ENCODE peak calls at places on chromosome 21, in five cellular contexts. H is A549, B is tibial nerve, V is esophagus muscularis mucosa, W is K562. Y is an unnamed sample.

GRCh38 chr21:31284797-31285397 is 59.2 kb downstream of the TIAM1 start:
- DNase-seq in V (no peak), H (no peak), B (no peak), W (no peak), Y (no peak)

GRCh38 chr21:44485254-44485793 is 30.0 kb downstream of the LRRC3 start:
- DNase-seq in H (peak), W (peak), V (no peak), B (peak), Y (no peak)

GRCh38 chr21:29342394-29342957 is 43.8 kb downstream of the BACH1 start:
- DNase-seq in W (no peak), B (peak), V (no peak), H (peak), Y (no peak)

GRCh38 chr21:29163381-29164115 is 33.1 kb downstream of the MAP3K7CL start:
- DNase-seq in W (no peak), H (no peak), V (no peak), B (no peak), Y (no peak)

GRCh38 chr21:33418686-33419085 is 15.5 kb downstream of the IFNGR2 start:
- DNase-seq in V (no peak), H (no peak), W (no peak), B (peak), Y (peak)

GRCh38 chr21:21436012-21436545 is 437.9 kb downstream of the NCAM2 start:
- DNase-seq in W (no peak), H (no peak), B (no peak), V (no peak), Y (no peak)

GRCh38 chr21:41210405-41211040 is 42.6 kb downstream of the BACE2 start:
- DNase-seq in B (no peak), H (no peak), V (no peak), W (no peak), Y (no peak)

GRCh38 chr21:25375675-25376074 is 231.6 kb downstream of the MRPL39 start:
- DNase-seq in V (no peak), B (no peak), W (no peak), H (no peak), Y (no peak)

GRCh38 chr21:29430030-29430429 is 131.3 kb downstream of the BACH1 start:
- DNase-seq in W (no peak), B (no peak), V (no peak), H (no peak), Y (no peak)

GRCh38 chr21:30097791-30098190 is 68.8 kb downstream of the CLDN17 start:
- DNase-seq in B (no peak), H (no peak), W (no peak), V (no peak), Y (no peak)

GRCh38 chr21:36186506-36187399 is 30.1 kb downstream of the DOP1B start:
- DNase-seq in B (no peak), W (no peak), V (no peak), H (no peak), Y (no peak)

GRCh38 chr21:36704281-36704957 is 5.5 kb downstream of the SIM2 start:
- DNase-seq in H (no peak), W (no peak), V (no peak), B (no peak), Y (no peak)

GRCh38 chr21:37451446-37451845 is 84.9 kb downstream of the DYRK1A start:
- DNase-seq in B (no peak), H (no peak), W (peak), V (no peak), Y (no peak)

GRCh38 chr21:43921602-43921978 is 56.6 kb downstream of the AGPAT3 start:
- DNase-seq in W (no peak), V (no peak), B (no peak), H (no peak), Y (no peak)

GRCh38 chr21:33496345-33496744 is 4.8 kb upstream of the DNAJC28 start:
- DNase-seq in V (no peak), H (no peak), W (no peak), B (no peak), Y (no peak)

GRCh38 chr21:43956019-43956666 is 56.0 kb upstream of the TRAPPC10 start:
- DNase-seq in V (no peak), B (no peak), W (no peak), H (no peak), Y (no peak)

GRCh38 chr21:43835061-43835460 is 30.0 kb upstream of the AGPAT3 start:
- DNase-seq in B (no peak), H (no peak), W (peak), V (no peak), Y (no peak)

GRCh38 chr21:36932417-36932816 is 34.1 kb downstream of the HLCS start:
- DNase-seq in B (no peak), W (no peak), V (no peak), H (no peak), Y (no peak)

GRCh38 chr21:21010228-21010627 is 12.0 kb downstream of the NCAM2 start:
- DNase-seq in V (no peak), B (no peak), H (no peak), W (no peak), Y (no peak)

GRCh38 chr21:29343517-29343916 is 44.8 kb downstream of the BACH1 start:
- DNase-seq in V (no peak), W (no peak), H (no peak), B (no peak), Y (no peak)

GRCh38 chr21:41095983-41096382 is 72.0 kb upstream of the BACE2 start:
- DNase-seq in W (no peak), H (no peak), B (no peak), V (no peak), Y (no peak)

GRCh38 chr21:44920694-44921604 is at the start of gene ITGB2:
- DNase-seq in B (no peak), V (no peak), W (no peak), H (no peak), Y (no peak)

GRCh38 chr21:33308586-33309490 is 15.9 kb upstream of the IFNAR1 start:
- DNase-seq in W (no peak), H (no peak), B (no peak), V (peak), Y (no peak)

GRCh38 chr21:33490991-33491372 is 534 bp downstream of the DNAJC28 start:
- DNase-seq in H (no peak), V (no peak), W (no peak), B (no peak), Y (no peak)

GRCh38 chr21:22490044-22490443 is 1491.8 kb downstream of the NCAM2 start:
- DNase-seq in H (no peak), B (no peak), V (no peak), W (no peak), Y (no peak)

GRCh38 chr21:37496972-37497371 is 130.4 kb downstream of the DYRK1A start:
- DNase-seq in V (no peak), W (no peak), H (no peak), B (no peak), Y (no peak)

GRCh38 chr21:32581732-32582131 is 3.6 kb downstream of the TCP10L start:
- DNase-seq in H (no peak), W (no peak), B (no peak), V (no peak), Y (no peak)

GRCh38 chr21:44556879-44557278 is 1.7 kb downstream of the KRTAP10-3 start:
- DNase-seq in H (no peak), V (peak), W (no peak), B (no peak), Y (no peak)

GRCh38 chr21:41581592-41582228 is 73.8 kb upstream of the TMPRSS2 start:
- DNase-seq in H (no peak), W (no peak), V (no peak), B (no peak), Y (no peak)

GRCh38 chr21:31363720-31364119 is 19.7 kb upstream of the TIAM1 start:
- DNase-seq in B (no peak), H (no peak), V (no peak), W (no peak), Y (no peak)

GRCh38 chr21:45097827-45098387 is 23.5 kb downstream of the ADARB1 start:
- DNase-seq in B (no peak), W (no peak), H (no peak), V (no peak), Y (no peak)

GRCh38 chr21:33024278-33025103 is 1.2 kb upstream of the OLIG2 start:
- DNase-seq in V (no peak), H (no peak), W (no peak), B (no peak), Y (no peak)

GRCh38 chr21:44539991-44540666 is at the start of gene KRTAP10-1:
- DNase-seq in B (no peak), H (no peak), W (no peak), V (peak), Y (peak)

GRCh38 chr21:32770514-32771133 is 931 bp downstream of the PAXBP1 start:
- DNase-seq in H (no peak), V (no peak), B (peak), W (no peak), Y (no peak)

GRCh38 chr21:45103966-45104520 is 29.7 kb downstream of the ADARB1 start:
- DNase-seq in W (no peak), B (no peak), V (no peak), H (no peak), Y (no peak)

GRCh38 chr21:31335957-31336738 is 7.9 kb downstream of the TIAM1 start:
- DNase-seq in H (peak), W (no peak), B (peak), V (no peak), Y (no peak)

GRCh38 chr21:8994640-8995511 is 1526.5 kb upstream of the TPTE start:
- DNase-seq in H (no peak), V (no peak), B (no peak), W (peak), Y (no peak)

GRCh38 chr21:31644648-31645047 is 14.8 kb upstream of the SOD1 start:
- DNase-seq in V (no peak), B (no peak), W (no peak), H (no peak), Y (no peak)

GRCh38 chr21:37546949-37547614 is 180.5 kb downstream of the DYRK1A start:
- DNase-seq in H (no peak), W (no peak), V (no peak), B (no peak), Y (no peak)

GRCh38 chr21:37008705-37009104 is 2.2 kb downstream of the RIPPLY3 start:
- DNase-seq in H (no peak), B (no peak), V (no peak), W (no peak), Y (no peak)

DNA sequence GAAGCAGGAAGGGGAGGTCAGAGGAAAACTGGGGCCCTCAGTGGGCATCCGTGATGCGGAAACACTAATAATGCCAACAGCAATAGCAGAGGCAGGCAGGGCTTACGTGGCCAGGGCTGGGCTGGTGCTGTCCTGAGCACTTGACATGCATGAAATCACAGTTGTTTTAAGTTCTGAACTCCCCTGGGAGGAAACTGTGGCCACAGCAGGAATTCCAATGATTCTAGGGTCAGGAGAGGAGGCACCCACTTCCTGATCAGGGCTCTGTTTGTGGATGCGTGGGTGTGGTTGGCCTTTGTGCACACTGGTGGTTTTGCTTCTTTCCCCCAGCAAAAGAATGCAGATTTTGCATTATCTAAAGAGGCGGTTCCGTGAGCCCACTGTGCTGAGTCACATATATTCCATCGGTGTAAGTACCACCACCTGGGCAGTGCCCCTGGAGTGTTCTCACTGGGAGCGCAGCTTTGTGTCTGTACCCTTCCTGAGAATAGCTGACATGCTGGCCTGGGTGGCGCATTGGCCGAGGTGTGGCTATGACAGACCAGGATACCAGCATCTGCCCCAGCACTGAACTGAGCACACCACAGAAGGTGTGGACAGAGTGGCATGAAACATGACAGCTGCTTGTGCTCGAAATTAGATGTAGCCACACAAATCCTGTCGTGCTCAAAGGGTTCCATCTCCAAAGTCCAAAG is 71.0 kb downstream of the PDE9A start:
- DNase-seq in B (no peak), W (no peak), V (no peak), H (peak), Y (no peak)
- TF ChIP-seq EP300 in B (peak), W (no peak), V (no peak), H (no peak), Y (no peak)

DNA sequence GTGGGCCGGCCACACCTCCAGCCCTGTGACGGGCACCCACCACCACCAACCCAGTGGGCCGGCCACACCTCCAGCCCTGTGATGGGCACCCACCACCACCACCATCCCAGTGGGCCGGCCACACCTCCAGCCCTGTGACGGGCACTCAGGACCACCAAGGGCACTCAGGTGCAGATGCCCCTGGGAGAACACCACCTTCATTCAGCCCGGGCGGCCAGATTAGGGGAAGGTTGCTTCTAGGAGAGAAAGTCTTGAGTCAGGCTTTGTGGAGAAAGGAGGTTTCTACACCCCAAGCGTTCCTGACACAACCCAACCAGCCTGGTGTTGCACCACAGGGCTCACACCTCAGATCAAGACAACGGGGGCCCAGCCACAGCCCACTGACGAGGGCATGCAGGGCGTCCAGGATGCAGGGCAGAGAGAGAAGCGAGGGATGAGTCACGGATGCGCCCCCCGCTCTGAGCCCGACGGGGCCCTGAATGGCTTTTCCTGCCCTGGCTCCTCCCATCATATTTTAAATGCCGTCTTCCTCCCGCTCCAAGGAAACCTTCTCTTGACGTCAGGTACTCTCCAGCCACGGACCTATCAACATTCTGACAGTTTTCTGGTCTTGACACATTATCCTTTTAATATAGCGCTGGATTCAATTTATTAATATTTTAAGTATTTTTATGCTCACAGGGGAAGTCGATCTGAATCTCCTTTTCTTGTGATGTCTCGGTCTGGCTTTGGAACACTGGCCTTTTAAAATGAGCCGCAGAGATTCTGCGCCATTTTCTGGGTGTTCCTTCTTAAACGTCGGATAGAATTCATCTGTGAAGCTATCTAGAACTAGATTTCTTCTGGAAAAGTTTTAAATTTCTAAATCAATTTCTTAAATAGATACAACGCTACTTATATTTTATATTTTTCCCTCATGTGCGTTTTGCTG is 631 bp upstream of the SPATC1L start:
- DNase-seq in B (peak), V (peak), W (peak), H (no peak), Y (peak)
- TF ChIP-seq POLR2A in B (no peak), V (no peak), W (no peak), H (no peak), Y (no peak)

GRCh38 chr21:27759091-27759659 is 792.3 kb upstream of the ADAMTS5 start:
- DNase-seq in V (no peak), B (no peak), H (no peak), W (no peak), Y (no peak)
- TF ChIP-seq CTCF in V (peak), B (no peak), H (no peak), W (no peak), Y (no peak)

GRCh38 chr21:15190837-15191236 is 126.0 kb upstream of the NRIP1 start:
- DNase-seq in V (no peak), B (no peak), H (no peak), W (no peak), Y (no peak)
- TF ChIP-seq EP300 in V (no peak), B (no peak), H (no peak), W (no peak), Y (no peak)

DNA sequence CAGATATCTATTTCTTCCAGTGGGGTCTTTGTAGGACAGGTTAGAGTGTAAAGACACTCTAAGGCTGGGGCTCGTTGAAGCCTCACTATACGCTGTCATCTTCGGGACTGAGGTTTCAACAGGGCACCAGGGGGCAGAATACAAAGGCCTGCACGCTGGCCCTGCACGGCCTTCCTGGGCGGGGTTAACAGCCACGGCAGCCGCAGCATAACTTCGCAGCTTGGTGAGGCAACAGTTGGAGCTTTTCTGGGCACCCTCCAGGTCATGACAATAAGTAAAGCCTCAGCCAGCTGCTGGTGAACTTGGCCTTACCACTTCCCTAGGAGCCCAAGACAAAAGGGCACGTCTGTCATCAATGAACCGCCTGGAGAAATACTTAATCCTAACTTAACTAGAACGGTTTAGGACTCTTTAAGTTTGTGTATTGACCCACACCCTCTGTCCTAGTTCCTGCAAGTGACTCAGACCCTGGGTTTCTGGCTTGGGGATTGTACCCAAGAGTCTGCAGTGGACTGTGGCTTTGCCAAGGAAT is 2.3 kb upstream of the RUNX1 start:
- DNase-seq in W (peak), B (peak), H (peak), V (peak), Y (no peak)
- TF ChIP-seq POLR2A in W (peak), B (no peak), H (no peak), V (no peak), Y (no peak)

DNA sequence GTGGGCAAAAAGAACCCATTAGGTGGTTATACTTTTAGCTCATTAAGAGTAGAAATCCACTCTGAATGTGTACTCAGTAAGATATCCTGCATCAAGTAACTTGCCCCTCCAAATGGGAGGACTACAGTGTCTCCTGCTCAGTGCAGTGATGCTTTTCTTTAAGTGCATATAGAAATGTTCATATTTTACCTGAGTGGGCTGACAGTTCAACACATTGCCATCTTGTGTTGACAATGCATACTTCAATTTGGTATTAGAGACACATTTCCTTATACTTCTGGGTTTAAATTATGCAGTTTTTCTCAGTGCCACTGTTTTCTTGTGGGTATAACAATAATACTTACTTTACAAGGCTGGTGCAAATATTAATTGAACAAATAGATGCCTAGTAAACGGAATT is 318.6 kb upstream of the TMPRSS15 start:
- DNase-seq in H (no peak), B (no peak), W (no peak), V (no peak), Y (no peak)
- TF ChIP-seq CTCF in H (no peak), B (no peak), W (no peak), V (no peak), Y (no peak)

GRCh38 chr21:16541366-16541765 is 811.6 kb downstream of the USP25 start:
- DNase-seq in H (no peak), B (no peak), W (no peak), V (no peak), Y (no peak)
- TF ChIP-seq EP300 in H (no peak), B (no peak), W (no peak), V (no peak), Y (no peak)

DNA sequence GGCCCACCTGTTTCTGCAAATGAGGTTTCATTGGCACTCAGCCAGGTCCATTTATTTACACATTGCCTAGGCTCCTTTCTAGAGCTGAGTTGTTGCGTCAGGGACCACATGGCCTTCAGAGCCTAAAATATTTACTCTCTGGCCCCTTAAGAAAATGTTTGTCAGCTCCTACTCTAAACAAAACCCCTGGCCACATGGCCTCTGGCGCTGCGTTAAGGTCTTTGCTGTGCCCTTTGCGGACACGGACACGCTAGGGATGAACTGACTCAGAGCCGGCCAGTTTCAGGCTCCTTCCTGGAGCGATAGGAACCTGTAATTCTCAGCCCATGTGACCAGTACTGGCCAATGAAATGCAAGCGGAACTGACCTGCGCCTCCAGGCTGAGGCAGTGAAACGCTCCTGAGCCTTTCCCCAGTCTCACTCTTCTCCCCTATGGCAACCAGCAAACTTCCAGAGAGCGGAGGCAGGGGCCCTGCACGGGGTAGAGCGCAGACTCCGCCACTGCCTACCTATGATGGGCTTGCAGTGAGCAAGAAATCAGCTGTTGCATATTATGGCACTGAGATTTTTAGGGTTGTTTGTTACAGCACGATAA is 160.3 kb downstream of the ETS2 start:
- DNase-seq in H (peak), B (peak), W (peak), V (no peak), Y (no peak)
- TF ChIP-seq POLR2A in H (no peak), B (no peak), W (no peak), V (no peak), Y (no peak)

Y was measured in ovary.